ENCODE peak calls at places on chromosome 3, in ten cellular contexts. One of them, this sample, is unnamed.

GRCh38 chr3:152620395-152620794 is 214.5 kb upstream of the P2RY1 start:
- DNase-seq in BE2C: no peak
- DNase-seq in upper lobe of left lung: no peak
- DNase-seq in DND-41: no peak
- DNase-seq in endodermal cell: no peak
- DNase-seq in K562: no peak
- DNase-seq in left lung: no peak
- DNase-seq in psoas muscle: no peak
- DNase-seq in left ventricle myocardium inferior: no peak
- DNase-seq in OCI-LY7: no peak
- DNase-seq in this sample: no peak

GRCh38 chr3:76245622-76246021 is 460.3 kb upstream of the ZNF717 start:
- DNase-seq in upper lobe of left lung: no peak
- DNase-seq in DND-41: no peak
- DNase-seq in left lung: no peak
- DNase-seq in BE2C: no peak
- DNase-seq in psoas muscle: no peak
- DNase-seq in OCI-LY7: no peak
- DNase-seq in endodermal cell: no peak
- DNase-seq in left ventricle myocardium inferior: no peak
- DNase-seq in K562: no peak
- DNase-seq in this sample: no peak

GRCh38 chr3:74489393-74489792 is 125.1 kb downstream of the CNTN3 start:
- DNase-seq in upper lobe of left lung: no peak
- DNase-seq in left lung: no peak
- DNase-seq in OCI-LY7: no peak
- DNase-seq in left ventricle myocardium inferior: no peak
- DNase-seq in DND-41: no peak
- DNase-seq in psoas muscle: no peak
- DNase-seq in K562: no peak
- DNase-seq in endodermal cell: no peak
- DNase-seq in BE2C: no peak
- DNase-seq in this sample: no peak

GRCh38 chr3:159884661-159885402 is 103.8 kb upstream of the IL12A start:
- DNase-seq in DND-41: no peak
- DNase-seq in endodermal cell: no peak
- DNase-seq in psoas muscle: no peak
- DNase-seq in left lung: no peak
- DNase-seq in left ventricle myocardium inferior: no peak
- DNase-seq in K562: peak; percentile 13
- DNase-seq in BE2C: no peak
- DNase-seq in OCI-LY7: peak; percentile 32
- DNase-seq in upper lobe of left lung: no peak
- DNase-seq in this sample: no peak

GRCh38 chr3:194606163-194606562 is 27.1 kb downstream of the TMEM44 start:
- DNase-seq in left lung: no peak
- DNase-seq in OCI-LY7: no peak
- DNase-seq in endodermal cell: no peak
- DNase-seq in K562: no peak
- DNase-seq in upper lobe of left lung: no peak
- DNase-seq in BE2C: peak; percentile 68
- DNase-seq in left ventricle myocardium inferior: no peak
- DNase-seq in psoas muscle: no peak
- DNase-seq in DND-41: no peak
- DNase-seq in this sample: no peak

GRCh38 chr3:193016437-193016887 is 98.8 kb upstream of the MB21D2 start:
- DNase-seq in endodermal cell: peak; percentile 65
- DNase-seq in DND-41: no peak
- DNase-seq in upper lobe of left lung: no peak
- DNase-seq in psoas muscle: no peak
- DNase-seq in K562: no peak
- DNase-seq in left ventricle myocardium inferior: peak; percentile 67
- DNase-seq in BE2C: no peak
- DNase-seq in left lung: no peak
- DNase-seq in OCI-LY7: no peak
- DNase-seq in this sample: no peak

GRCh38 chr3:153752405-153753027 is 368.7 kb upstream of the ARHGEF26 start:
- DNase-seq in left ventricle myocardium inferior: no peak
- DNase-seq in DND-41: no peak
- DNase-seq in left lung: no peak
- DNase-seq in BE2C: no peak
- DNase-seq in psoas muscle: peak; percentile 38
- DNase-seq in OCI-LY7: peak; percentile 85
- DNase-seq in endodermal cell: no peak
- DNase-seq in K562: no peak
- DNase-seq in upper lobe of left lung: peak; percentile 25
- DNase-seq in this sample: no peak

GRCh38 chr3:82000773-82001172 is 239.3 kb upstream of the GBE1 start:
- DNase-seq in BE2C: peak; percentile 47
- DNase-seq in psoas muscle: no peak
- DNase-seq in endodermal cell: no peak
- DNase-seq in left ventricle myocardium inferior: no peak
- DNase-seq in left lung: no peak
- DNase-seq in upper lobe of left lung: no peak
- DNase-seq in DND-41: no peak
- DNase-seq in OCI-LY7: no peak
- DNase-seq in K562: no peak
- DNase-seq in this sample: no peak

GRCh38 chr3:186143280-186143679 is 34.4 kb upstream of the ETV5 start:
- DNase-seq in endodermal cell: peak; percentile 33
- DNase-seq in BE2C: peak; percentile 58
- DNase-seq in K562: no peak
- DNase-seq in left lung: no peak
- DNase-seq in OCI-LY7: no peak
- DNase-seq in psoas muscle: no peak
- DNase-seq in left ventricle myocardium inferior: no peak
- DNase-seq in upper lobe of left lung: no peak
- DNase-seq in DND-41: no peak
- DNase-seq in this sample: no peak

GRCh38 chr3:13231781-13232515 is 158.7 kb upstream of the IQSEC1 start:
- DNase-seq in OCI-LY7: no peak
- DNase-seq in K562: no peak
- DNase-seq in psoas muscle: no peak
- DNase-seq in left lung: no peak
- DNase-seq in upper lobe of left lung: no peak
- DNase-seq in left ventricle myocardium inferior: no peak
- DNase-seq in BE2C: no peak
- DNase-seq in DND-41: no peak
- DNase-seq in endodermal cell: no peak
- DNase-seq in this sample: no peak

GRCh38 chr3:72567976-72568560 is 280.2 kb downstream of the SHQ1 start:
- DNase-seq in psoas muscle: no peak
- DNase-seq in left ventricle myocardium inferior: no peak
- DNase-seq in OCI-LY7: no peak
- DNase-seq in BE2C: no peak
- DNase-seq in K562: no peak
- DNase-seq in endodermal cell: no peak
- DNase-seq in left lung: no peak
- DNase-seq in DND-41: no peak
- DNase-seq in upper lobe of left lung: no peak
- DNase-seq in this sample: no peak

GRCh38 chr3:134249935-134250716 is 533 bp downstream of the RYK start:
- DNase-seq in BE2C: peak; percentile 76
- DNase-seq in K562: peak; percentile 49
- DNase-seq in endodermal cell: peak; percentile 84
- DNase-seq in left lung: peak; percentile 76
- DNase-seq in left ventricle myocardium inferior: peak; percentile 64
- DNase-seq in upper lobe of left lung: peak; percentile 78
- DNase-seq in DND-41: peak; percentile 38
- DNase-seq in psoas muscle: peak; percentile 78
- DNase-seq in OCI-LY7: peak; percentile 68
- DNase-seq in this sample: peak; percentile 45

GRCh38 chr3:131960324-131960723 is 74.5 kb downstream of the CPNE4 start:
- DNase-seq in BE2C: no peak
- DNase-seq in OCI-LY7: no peak
- DNase-seq in left ventricle myocardium inferior: no peak
- DNase-seq in DND-41: no peak
- DNase-seq in K562: no peak
- DNase-seq in left lung: no peak
- DNase-seq in psoas muscle: no peak
- DNase-seq in upper lobe of left lung: no peak
- DNase-seq in endodermal cell: no peak
- DNase-seq in this sample: no peak
- H3K4me1 ChIP-seq in BE2C: no peaks in the 10 kb centered on the region
- H3K4me1 ChIP-seq in OCI-LY7: no peaks in the 10 kb centered on the region
- H3K4me1 ChIP-seq in left ventricle myocardium inferior: no peaks in the 10 kb centered on the region
- H3K4me1 ChIP-seq in DND-41: no peaks in the 10 kb centered on the region
- H3K4me1 ChIP-seq in K562: no peaks in the 10 kb centered on the region
- H3K4me1 ChIP-seq in left lung: no peaks in the 10 kb centered on the region
- H3K4me1 ChIP-seq in psoas muscle: no peaks in the 10 kb centered on the region
- H3K4me1 ChIP-seq in upper lobe of left lung: no peaks in the 10 kb centered on the region
- H3K4me1 ChIP-seq in endodermal cell: peaks cover 10% of the 10 kb centered on the region
- H3K4me1 ChIP-seq in this sample: no peaks in the 10 kb centered on the region

DNA sequence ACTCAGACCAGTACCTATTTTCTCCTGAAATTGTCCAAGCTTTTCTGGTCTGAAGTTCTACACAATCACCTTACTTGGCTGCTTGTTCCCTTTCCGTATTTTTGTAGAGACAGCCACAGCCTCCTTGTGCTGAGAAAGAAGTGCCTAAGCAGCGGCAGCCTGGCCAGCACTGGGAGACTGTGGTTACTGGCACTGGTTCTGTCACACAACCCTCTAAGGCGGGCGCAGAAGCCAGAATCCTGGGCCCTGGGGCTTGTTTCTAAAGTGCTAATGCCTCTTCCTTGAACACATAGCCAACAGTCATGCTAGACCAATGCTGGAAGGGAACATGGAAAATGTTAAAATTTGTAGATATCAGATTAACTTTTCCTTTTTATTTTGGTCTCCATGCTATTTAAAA is 6.3 kb upstream of the CEP70 start:
- DNase-seq in DND-41: no peak
- DNase-seq in left lung: no peak
- DNase-seq in left ventricle myocardium inferior: no peak
- DNase-seq in OCI-LY7: no peak
- DNase-seq in upper lobe of left lung: no peak
- DNase-seq in endodermal cell: no peak
- DNase-seq in psoas muscle: no peak
- DNase-seq in K562: no peak
- DNase-seq in BE2C: no peak
- DNase-seq in this sample: no peak
- H3K4me1 ChIP-seq in DND-41: peaks cover 3% of the 10 kb centered on the region
- H3K4me1 ChIP-seq in left lung: no peaks in the 10 kb centered on the region
- H3K4me1 ChIP-seq in left ventricle myocardium inferior: no peaks in the 10 kb centered on the region
- H3K4me1 ChIP-seq in OCI-LY7: peaks cover 6% of the 10 kb centered on the region
- H3K4me1 ChIP-seq in upper lobe of left lung: no peaks in the 10 kb centered on the region
- H3K4me1 ChIP-seq in endodermal cell: no peaks in the 10 kb centered on the region
- H3K4me1 ChIP-seq in psoas muscle: no peaks in the 10 kb centered on the region
- H3K4me1 ChIP-seq in K562: no peaks in the 10 kb centered on the region
- H3K4me1 ChIP-seq in BE2C: no peaks in the 10 kb centered on the region
- H3K4me1 ChIP-seq in this sample: no peaks in the 10 kb centered on the region

DNA sequence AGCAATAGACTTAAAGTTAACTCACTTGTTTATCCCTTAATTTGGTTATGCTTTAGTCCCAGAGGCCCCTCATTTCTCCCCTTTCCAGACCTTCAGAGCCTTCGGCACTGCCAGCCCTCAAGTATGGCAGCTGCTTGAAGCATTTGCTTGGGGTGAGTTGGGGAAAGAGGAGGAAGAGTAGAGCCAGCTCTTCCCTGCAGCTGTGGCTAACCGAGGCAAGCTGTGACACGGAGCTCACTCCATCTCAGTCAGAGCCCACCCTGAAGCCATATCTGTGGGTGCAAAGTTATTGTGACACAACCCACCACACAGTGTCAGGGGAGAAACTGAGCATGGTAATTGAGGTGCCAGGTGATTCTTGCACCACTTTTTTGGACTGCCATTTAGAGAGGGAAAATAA is 66.1 kb downstream of the FILIP1L start:
- DNase-seq in DND-41: no peak
- DNase-seq in K562: no peak
- DNase-seq in OCI-LY7: no peak
- DNase-seq in upper lobe of left lung: no peak
- DNase-seq in left lung: no peak
- DNase-seq in endodermal cell: no peak
- DNase-seq in psoas muscle: no peak
- DNase-seq in left ventricle myocardium inferior: no peak
- DNase-seq in BE2C: no peak
- DNase-seq in this sample: no peak
- H3K4me1 ChIP-seq in DND-41: no peaks in the 10 kb centered on the region
- H3K4me1 ChIP-seq in K562: no peaks in the 10 kb centered on the region
- H3K4me1 ChIP-seq in OCI-LY7: peaks cover 26% of the 10 kb centered on the region
- H3K4me1 ChIP-seq in upper lobe of left lung: peaks cover 23% of the 10 kb centered on the region
- H3K4me1 ChIP-seq in left lung: peaks cover 11% of the 10 kb centered on the region
- H3K4me1 ChIP-seq in endodermal cell: no peaks in the 10 kb centered on the region
- H3K4me1 ChIP-seq in psoas muscle: peaks cover 57% of the 10 kb centered on the region
- H3K4me1 ChIP-seq in left ventricle myocardium inferior: peaks cover 54% of the 10 kb centered on the region
- H3K4me1 ChIP-seq in BE2C: no peaks in the 10 kb centered on the region
- H3K4me1 ChIP-seq in this sample: no peaks in the 10 kb centered on the region

GRCh38 chr3:156812521-156813335 is 13.4 kb upstream of the LEKR1 start:
- DNase-seq in left ventricle myocardium inferior: no peak
- DNase-seq in psoas muscle: no peak
- DNase-seq in BE2C: no peak
- DNase-seq in upper lobe of left lung: no peak
- DNase-seq in OCI-LY7: no peak
- DNase-seq in DND-41: no peak
- DNase-seq in endodermal cell: no peak
- DNase-seq in K562: peak; percentile 43
- DNase-seq in left lung: no peak
- DNase-seq in this sample: no peak

GRCh38 chr3:156811092-156811862 is 14.9 kb upstream of the LEKR1 start:
- DNase-seq in left lung: no peak
- DNase-seq in OCI-LY7: no peak
- DNase-seq in DND-41: no peak
- DNase-seq in psoas muscle: no peak
- DNase-seq in endodermal cell: no peak
- DNase-seq in left ventricle myocardium inferior: no peak
- DNase-seq in upper lobe of left lung: no peak
- DNase-seq in K562: no peak
- DNase-seq in BE2C: no peak
- DNase-seq in this sample: no peak

GRCh38 chr3:156816091-156816793 is 9.9 kb upstream of the LEKR1 start:
- DNase-seq in left lung: peak; percentile 40
- DNase-seq in DND-41: no peak
- DNase-seq in left ventricle myocardium inferior: peak; percentile 25
- DNase-seq in K562: no peak
- DNase-seq in endodermal cell: peak; percentile 82
- DNase-seq in BE2C: peak; percentile 8
- DNase-seq in upper lobe of left lung: no peak
- DNase-seq in psoas muscle: peak; percentile 65
- DNase-seq in OCI-LY7: no peak
- DNase-seq in this sample: peak; percentile 1

GRCh38 chr3:156816794-156817741 is 9.1 kb upstream of the LEKR1 start:
- DNase-seq in OCI-LY7: peak; percentile 72
- DNase-seq in left lung: peak; percentile 86
- DNase-seq in BE2C: peak; percentile 79
- DNase-seq in endodermal cell: peak; percentile 94
- DNase-seq in left ventricle myocardium inferior: peak; percentile 87
- DNase-seq in K562: peak; percentile 58
- DNase-seq in DND-41: peak; percentile 29
- DNase-seq in upper lobe of left lung: peak; percentile 92
- DNase-seq in psoas muscle: peak; percentile 90
- DNase-seq in this sample: peak; percentile 85

DNA sequence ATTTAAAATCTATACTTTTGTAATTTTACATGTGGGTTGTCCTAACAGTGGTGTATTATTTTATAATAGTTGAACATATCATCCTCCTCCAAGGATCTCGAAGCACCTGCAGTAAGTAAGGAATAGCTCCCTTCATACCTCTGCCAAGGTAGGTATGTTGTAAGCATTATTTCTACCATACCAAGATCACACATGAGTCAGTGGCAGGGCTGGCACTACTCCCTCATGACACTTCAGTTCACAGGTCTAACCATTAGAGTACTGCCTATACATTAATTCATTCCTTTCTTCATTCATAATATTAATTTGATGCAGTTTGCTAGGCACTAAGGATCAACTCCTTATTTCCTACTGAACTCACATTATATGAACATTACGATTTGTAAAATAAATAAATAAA is 11.9 kb upstream of the LEKR1 start:
- DNase-seq in OCI-LY7: no peak
- DNase-seq in left lung: no peak
- DNase-seq in DND-41: no peak
- DNase-seq in left ventricle myocardium inferior: no peak
- DNase-seq in upper lobe of left lung: no peak
- DNase-seq in K562: no peak
- DNase-seq in BE2C: no peak
- DNase-seq in endodermal cell: no peak
- DNase-seq in psoas muscle: no peak
- DNase-seq in this sample: no peak
- H3K4me1 ChIP-seq in OCI-LY7: peaks cover 6% of the 10 kb centered on the region
- H3K4me1 ChIP-seq in left lung: peaks cover 7% of the 10 kb centered on the region
- H3K4me1 ChIP-seq in DND-41: no peaks in the 10 kb centered on the region
- H3K4me1 ChIP-seq in left ventricle myocardium inferior: peaks cover 44% of the 10 kb centered on the region
- H3K4me1 ChIP-seq in upper lobe of left lung: peaks cover 18% of the 10 kb centered on the region
- H3K4me1 ChIP-seq in K562: peaks cover 14% of the 10 kb centered on the region
- H3K4me1 ChIP-seq in BE2C: no peaks in the 10 kb centered on the region
- H3K4me1 ChIP-seq in endodermal cell: peaks cover 4% of the 10 kb centered on the region
- H3K4me1 ChIP-seq in psoas muscle: peaks cover 27% of the 10 kb centered on the region
- H3K4me1 ChIP-seq in this sample: peaks cover 18% of the 10 kb centered on the region